ENCODE peak calls at places on chromosomes 5 and 9, in four cellular contexts. One of them, this sample, is unnamed.

GRCh38 chr5:69217154-69217731 is 17.4 kb upstream of the CDK7 start:
- DNase-seq in lung microvascular endothelial cell: peak; percentile 91
- DNase-seq in T-helper 1 cell: no peak
- DNase-seq in CD8-positive, alpha-beta memory T cell: no peak
- DNase-seq in this sample: no peak

GRCh38 chr9:36030871-36031270 is 5.8 kb upstream of the RECK start:
- DNase-seq in CD8-positive, alpha-beta memory T cell: no peak
- DNase-seq in lung microvascular endothelial cell: no peak
- DNase-seq in T-helper 1 cell: no peak
- DNase-seq in this sample: no peak

GRCh38 chr5:36777105-36777757 is 99.3 kb upstream of the NIPBL start:
- DNase-seq in CD8-positive, alpha-beta memory T cell: no peak
- DNase-seq in lung microvascular endothelial cell: peak; percentile 60
- DNase-seq in T-helper 1 cell: no peak
- DNase-seq in this sample: no peak

GRCh38 chr9:3758816-3759576 is 233.2 kb upstream of the RFX3 start:
- DNase-seq in T-helper 1 cell: peak; percentile 54
- DNase-seq in lung microvascular endothelial cell: peak; percentile 29
- DNase-seq in CD8-positive, alpha-beta memory T cell: no peak
- DNase-seq in this sample: no peak

GRCh38 chr5:138448481-138449398 is 9.9 kb downstream of the REEP2 start:
- DNase-seq in CD8-positive, alpha-beta memory T cell: no peak
- DNase-seq in lung microvascular endothelial cell: no peak
- DNase-seq in T-helper 1 cell: no peak
- DNase-seq in this sample: no peak

GRCh38 chr5:123700624-123701023 is 188.6 kb downstream of the CSNK1G3 start:
- DNase-seq in lung microvascular endothelial cell: peak; percentile 95
- DNase-seq in T-helper 1 cell: no peak
- DNase-seq in CD8-positive, alpha-beta memory T cell: no peak
- DNase-seq in this sample: no peak

GRCh38 chr9:93575706-93576295 is 583 bp upstream of the PHF2 start:
- DNase-seq in lung microvascular endothelial cell: peak; percentile 35
- DNase-seq in T-helper 1 cell: peak; percentile 52
- DNase-seq in CD8-positive, alpha-beta memory T cell: peak; percentile 48
- DNase-seq in this sample: peak; percentile 24

GRCh38 chr5:117953272-117953671 is 1035.1 kb downstream of the DTWD2 start:
- DNase-seq in lung microvascular endothelial cell: no peak
- DNase-seq in CD8-positive, alpha-beta memory T cell: no peak
- DNase-seq in T-helper 1 cell: no peak
- DNase-seq in this sample: no peak

GRCh38 chr9:136852664-136853595 is 784 bp downstream of the MAMDC4 start:
- DNase-seq in CD8-positive, alpha-beta memory T cell: no peak
- DNase-seq in T-helper 1 cell: no peak
- DNase-seq in lung microvascular endothelial cell: no peak
- DNase-seq in this sample: no peak

GRCh38 chr9:85514256-85514655 is 227.5 kb downstream of the AGTPBP1 start:
- DNase-seq in CD8-positive, alpha-beta memory T cell: no peak
- DNase-seq in T-helper 1 cell: no peak
- DNase-seq in lung microvascular endothelial cell: no peak
- DNase-seq in this sample: no peak

GRCh38 chr5:148843510-148844318 is 17.3 kb downstream of the ADRB2 start:
- DNase-seq in T-helper 1 cell: no peak
- DNase-seq in CD8-positive, alpha-beta memory T cell: no peak
- DNase-seq in lung microvascular endothelial cell: peak; percentile 78
- DNase-seq in this sample: no peak

GRCh38 chr9:126986506-126986951 is 71.9 kb downstream of the RALGPS1 start:
- DNase-seq in CD8-positive, alpha-beta memory T cell: no peak
- DNase-seq in T-helper 1 cell: peak; percentile 66
- DNase-seq in lung microvascular endothelial cell: no peak
- DNase-seq in this sample: peak; percentile 12

GRCh38 chr9:83219154-83219923 is 156.4 kb upstream of the RASEF start:
- DNase-seq in lung microvascular endothelial cell: peak; percentile 86
- DNase-seq in CD8-positive, alpha-beta memory T cell: no peak
- DNase-seq in T-helper 1 cell: no peak
- DNase-seq in this sample: no peak

GRCh38 chr5:180315762-180316212 is 23.9 kb upstream of the MAPK9 start:
- DNase-seq in lung microvascular endothelial cell: peak; percentile 59
- DNase-seq in T-helper 1 cell: peak; percentile 45
- DNase-seq in CD8-positive, alpha-beta memory T cell: peak; percentile 45
- DNase-seq in this sample: peak; percentile 72

This sample was measured in activated gamma-delta T cell treated with anti-CD3 and anti-CD28 coated beads, Interleukin-2, amount 50 U/mL, for 16 hours.